ENCODE peak calls at places on chromosomes 16 and 17, in four cellular contexts. X is colonic mucosa, D is Peyer's patch, H is PC-3. T is an unnamed sample. For H3K9me3, the result is how much of the 10 kb centered on the place peaks cover.

GRCh38 chr16:49596699-49597291 is 223.2 kb downstream of the C16orf78 start:
- DNase-seq in X (no peak), H (no peak), D (no peak), T (no peak)

GRCh38 chr16:80580109-80580832 is 39.5 kb downstream of the DYNLRB2 start:
- DNase-seq in X (no peak), D (peak), H (peak), T (no peak)

GRCh38 chr17:46125831-46126230 is 67.4 kb downstream of the KANSL1 start:
- DNase-seq in H (no peak), D (no peak), X (no peak), T (no peak)

GRCh38 chr16:15507299-15507958 is 73.0 kb downstream of the BMERB1 start:
- DNase-seq in H (no peak), D (no peak), X (no peak), T (peak)

GRCh38 chr17:81831957-81832607 is 1.0 kb downstream of the MCRIP1 start:
- DNase-seq in X (no peak), D (no peak), H (no peak), T (peak)

GRCh38 chr17:32350662-32351418 is 883 bp downstream of the ZNF207 start:
- DNase-seq in H (peak), D (peak), X (peak), T (no peak)

GRCh38 chr16:25390761-25391160 is 133.1 kb upstream of the ZKSCAN2 start:
- DNase-seq in H (no peak), D (no peak), X (no peak), T (no peak)

GRCh38 chr16:87043273-87044030 is 273.7 kb downstream of the C16orf95 start:
- DNase-seq in H (no peak), D (no peak), X (no peak), T (peak)

GRCh38 chr17:8670486-8670885 is 40.0 kb upstream of the MYH10 start:
- DNase-seq in X (no peak), D (no peak), H (no peak), T (no peak)

GRCh38 chr17:38379448-38379847 is 27.8 kb downstream of the SOCS7 start:
- DNase-seq in H (no peak), X (no peak), D (no peak), T (no peak)

GRCh38 chr16:78446486-78446885 is 347.0 kb downstream of the WWOX start:
- DNase-seq in X (no peak), H (no peak), D (no peak), T (no peak)

GRCh38 chr16:847681-848445 is 47.3 kb upstream of the GNG13 start:
- DNase-seq in X (no peak), D (no peak), H (no peak), T (no peak)
- H3K9me3 ChIP-seq in X (under half), D (under half), H (under half), T (under half)

DNA sequence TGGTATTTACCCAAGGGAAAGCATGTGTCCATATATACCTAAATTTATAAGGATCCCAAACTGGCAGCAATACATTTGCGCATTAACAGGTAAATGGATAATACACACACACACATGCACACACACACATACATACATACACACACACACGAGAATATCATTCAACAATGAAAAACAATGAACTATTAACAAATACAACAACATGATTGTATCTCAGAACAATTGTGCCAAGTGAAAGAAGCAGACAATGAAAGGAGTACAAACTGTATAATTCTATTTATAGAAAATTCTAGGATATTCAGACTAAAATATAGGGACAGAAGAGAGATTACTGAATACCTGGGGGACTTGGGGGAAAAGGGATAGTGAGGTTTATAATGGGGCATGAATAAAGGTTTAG is 323.0 kb downstream of the KCNJ2 start:
- DNase-seq in H (no peak), X (no peak), D (no peak), T (no peak)
- TF ChIP-seq CTCF in H (no peak), X (no peak), D (no peak), T (no peak)

GRCh38 chr16:19017179-19017578 is 33.4 kb downstream of the TMC7 start:
- DNase-seq in H (no peak), X (no peak), D (no peak), T (no peak)
- H3K27ac ChIP-seq in H (no peak), X (no peak), D (no peak), T (no peak)

GRCh38 chr17:83194761-83195329 is 115.4 kb downstream of the METRNL start:
- DNase-seq in X (no peak), D (peak), H (no peak), T (peak)
- H3K9me3 ChIP-seq in X (under half), D (under half), H (under half), T (under half)

DNA sequence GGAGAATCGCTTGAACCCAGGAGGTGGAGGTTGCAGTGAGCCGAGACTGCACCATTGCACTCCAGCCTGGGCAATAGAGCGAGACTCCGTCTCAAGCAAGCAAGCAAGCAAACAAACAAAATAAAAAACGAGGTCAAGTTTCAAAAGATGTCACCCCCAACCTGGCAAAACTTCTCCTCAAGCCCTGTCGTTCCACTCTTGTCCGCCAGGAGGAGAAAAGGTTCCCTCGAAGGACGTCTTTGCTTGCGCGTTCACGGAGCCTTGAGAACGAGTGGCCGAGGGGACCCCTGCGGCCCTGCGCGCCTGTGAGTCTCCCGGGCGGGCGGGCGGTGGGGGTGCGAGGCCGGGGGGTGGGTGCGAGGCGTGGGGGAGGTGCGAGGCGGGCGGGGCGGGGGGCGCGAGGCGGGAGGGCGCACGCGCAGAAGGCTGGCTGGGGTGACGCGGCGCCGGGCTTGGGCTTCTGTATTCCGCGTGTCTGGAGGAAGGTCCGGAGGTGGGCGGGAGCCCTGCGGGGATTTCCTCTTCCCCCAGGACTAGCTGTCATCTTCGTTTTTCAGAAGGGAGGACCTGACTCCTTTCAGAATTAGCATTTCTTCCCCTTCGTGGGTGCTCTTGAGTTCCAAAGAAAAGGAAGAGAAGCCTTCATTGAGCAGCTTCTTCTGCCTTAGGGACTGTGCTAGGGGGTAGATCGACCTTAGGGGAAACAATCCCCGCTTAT is 3.7 kb downstream of the SLC52A1 start:
- DNase-seq in X (peak), D (peak), H (peak), T (peak)
- TF ChIP-seq CTCF in X (peak), D (peak), H (peak), T (peak)

GRCh38 chr17:67366193-67367157 is at the start of gene PSMD12:
- DNase-seq in X (peak), H (peak), D (peak), T (peak)

GRCh38 chr17:67362173-67362572 is 4.2 kb downstream of the PSMD12 start:
- DNase-seq in D (no peak), X (no peak), H (no peak), T (no peak)

GRCh38 chr17:67360880-67361279 is 5.5 kb downstream of the PSMD12 start:
- DNase-seq in D (no peak), H (no peak), X (no peak), T (no peak)

GRCh38 chr17:67365762-67366192 is 600 bp downstream of the PSMD12 start:
- DNase-seq in D (no peak), X (no peak), H (peak), T (no peak)

GRCh38 chr17:67364847-67365761 is 1.3 kb downstream of the PSMD12 start:
- DNase-seq in X (no peak), H (peak), D (no peak), T (no peak)
- H3K27ac ChIP-seq in X (peak), H (peak), D (peak), T (peak)

GRCh38 chr16:34802396-34802795 is 1343.0 kb downstream of the TP53TG3F start:
- DNase-seq in X (no peak), H (no peak), D (no peak), T (no peak)

GRCh38 chr16:34802848-34803599 is 1343.6 kb downstream of the TP53TG3F start:
- DNase-seq in H (no peak), D (no peak), X (no peak), T (no peak)

GRCh38 chr16:34801875-34802274 is 1342.5 kb downstream of the TP53TG3F start:
- DNase-seq in X (no peak), H (no peak), D (no peak), T (no peak)

DNA sequence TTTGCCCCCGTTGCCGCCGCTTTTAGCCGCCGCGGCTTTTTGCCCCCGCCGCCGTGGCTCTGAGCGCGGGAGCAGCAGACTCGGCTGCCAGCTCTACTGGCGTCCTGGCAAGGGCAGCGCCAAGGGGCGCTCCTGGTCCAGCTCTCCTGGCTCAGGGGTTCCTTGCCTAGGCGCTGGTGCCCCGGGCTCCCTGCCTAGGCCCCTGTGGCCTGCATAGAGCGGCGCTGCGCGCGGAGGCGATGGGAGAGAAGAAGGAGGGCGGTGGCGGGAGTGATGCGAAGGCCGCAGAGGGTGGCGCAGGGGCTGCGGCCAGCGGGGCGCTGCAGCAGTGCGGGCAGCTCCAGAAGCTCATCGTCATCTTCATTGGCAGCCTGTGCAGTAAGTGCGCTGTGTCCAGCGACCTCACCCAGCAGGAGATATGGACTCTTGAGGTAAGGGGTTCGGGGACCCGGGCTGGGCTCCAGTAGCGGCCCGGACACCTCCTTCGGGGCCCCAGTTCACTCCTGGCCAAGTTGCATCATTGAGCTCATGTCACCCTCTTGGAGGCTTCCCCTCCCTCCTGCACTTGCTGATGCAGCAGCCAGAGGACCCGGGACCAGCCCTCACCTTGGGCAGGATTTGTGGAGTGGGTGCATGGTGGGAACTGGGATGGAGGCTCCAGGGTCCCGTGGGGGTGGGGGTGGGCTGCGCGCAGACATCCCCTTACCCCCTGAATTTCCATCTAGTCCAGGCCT is 1344.4 kb downstream of the TP53TG3F start:
- DNase-seq in H (no peak), D (no peak), X (no peak), T (peak)
- H3K9me3 ChIP-seq in H (under half), D (under half), X (under half), T (under half)

GRCh38 chr16:51971184-51971583 is 575.8 kb downstream of the TOX3 start:
- DNase-seq in X (no peak), H (no peak), D (no peak), T (no peak)
- TF ChIP-seq CTCF in X (no peak), H (no peak), D (no peak), T (no peak)

T was measured in tibial artery.